ENCODE peak calls at places on chromosomes 5 and 9, in five cellular contexts. I, M, K, C and F are unnamed samples.

GRCh38 chr5:112491257-112491656 is 72.2 kb upstream of the EPB41L4A start:
- DNase-seq in I (no peak), M (no peak), K (no peak), C (no peak), F (no peak)

GRCh38 chr5:119168401-119168800 is 97.5 kb downstream of the DMXL1 start:
- DNase-seq in I (no peak), M (no peak), K (no peak), C (no peak), F (no peak)

GRCh38 chr5:81393783-81394718 is at the start of gene ACOT12:
- DNase-seq in I (peak), M (peak), K (no peak), C (no peak), F (no peak)

GRCh38 chr9:17802249-17802857 is 223.5 kb downstream of the SH3GL2 start:
- DNase-seq in I (no peak), M (no peak), K (peak), C (no peak), F (no peak)

GRCh38 chr5:31329722-31330121 is 136.2 kb downstream of the CDH6 start:
- DNase-seq in I (no peak), M (no peak), K (peak), C (no peak), F (no peak)

GRCh38 chr5:77518304-77518703 is 26.2 kb upstream of the WDR41 start:
- DNase-seq in I (no peak), M (no peak), K (no peak), C (no peak), F (no peak)

GRCh38 chr5:31844615-31845345 is 205.8 kb downstream of the PDZD2 start:
- DNase-seq in I (no peak), M (no peak), K (no peak), C (no peak), F (no peak)

GRCh38 chr5:128378636-128379035 is 159.4 kb downstream of the FBN2 start:
- DNase-seq in I (no peak), M (no peak), K (no peak), C (no peak), F (no peak)

GRCh38 chr5:132483661-132484385 is 6.8 kb downstream of the IRF1 start:
- DNase-seq in I (no peak), M (no peak), K (no peak), C (no peak), F (no peak)

GRCh38 chr9:21317956-21318923 is 13.1 kb upstream of the IFNA5 start:
- DNase-seq in I (peak), M (no peak), K (peak), C (no peak), F (no peak)

GRCh38 chr5:56183507-56183906 is 49.6 kb downstream of the ANKRD55 start:
- DNase-seq in I (no peak), M (no peak), K (peak), C (peak), F (no peak)

GRCh38 chr9:87556039-87556438 is 58.4 kb downstream of the DAPK1 start:
- DNase-seq in I (no peak), M (no peak), K (no peak), C (no peak), F (no peak)

GRCh38 chr9:123954921-123955320 is 25.0 kb upstream of the DENND1A start:
- DNase-seq in I (no peak), M (no peak), K (peak), C (no peak), F (no peak)

GRCh38 chr5:42419294-42419693 is 3.9 kb upstream of the GHR start:
- DNase-seq in I (no peak), M (no peak), K (no peak), C (no peak), F (no peak)

GRCh38 chr9:98848450-98849149 is 41.1 kb downstream of the GALNT12 start:
- DNase-seq in I (peak), M (peak), K (peak), C (peak), F (peak)

DNA sequence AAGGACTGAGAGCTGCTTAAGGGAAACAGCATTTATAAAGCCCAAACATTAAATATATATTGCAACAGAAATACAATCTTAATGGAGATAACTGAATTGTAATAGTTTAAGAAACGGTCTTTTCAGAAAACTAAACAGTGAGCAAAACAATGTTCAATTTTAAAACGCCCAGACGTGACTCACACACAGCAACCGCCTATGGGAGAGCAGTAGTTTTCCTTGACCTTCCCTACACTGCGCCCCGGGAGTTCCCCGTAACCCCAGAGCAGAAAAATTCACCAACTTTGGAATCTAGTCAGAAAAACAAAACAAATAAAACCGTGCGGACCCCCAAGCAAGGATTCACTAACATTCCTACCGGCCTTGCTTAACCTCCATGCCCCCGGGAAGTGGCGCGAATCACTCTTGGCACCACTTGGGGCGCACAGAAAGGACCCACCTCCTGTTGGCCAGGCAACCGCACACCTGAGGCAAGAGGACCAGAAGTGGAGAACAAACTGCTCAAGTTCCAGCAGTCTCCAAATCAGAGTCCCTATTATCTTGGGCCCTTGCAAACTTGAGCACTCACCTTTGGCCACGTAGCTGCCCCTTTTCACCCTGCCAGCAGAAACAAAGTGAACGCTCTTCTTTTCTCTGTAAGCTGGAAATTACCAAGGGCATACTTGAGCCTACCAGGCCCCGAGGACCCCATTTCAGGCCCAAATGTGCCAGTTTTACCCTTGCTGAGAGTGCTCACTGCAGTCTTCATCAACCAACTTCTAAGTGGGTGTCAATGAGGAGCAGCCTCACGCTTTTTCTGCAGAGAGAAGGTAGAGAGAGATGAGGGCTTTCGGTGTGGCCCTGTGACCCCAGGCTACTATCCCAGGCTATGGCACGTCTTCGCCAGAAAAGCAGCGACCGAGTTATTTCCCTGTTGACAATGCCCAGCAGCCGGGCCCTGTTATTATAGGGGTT is 189.7 kb downstream of the MEF2C start:
- DNase-seq in I (no peak), M (peak), K (peak), C (no peak), F (no peak)
- TF ChIP-seq CTCF in I (no peak), M (peak), K (peak), C (no peak), F (no peak)

GRCh38 chr5:146007270-146007669 is 70.9 kb downstream of the SH3RF2 start:
- DNase-seq in I (no peak), M (no peak), K (peak), C (no peak), F (no peak)
- TF ChIP-seq CTCF in I (no peak), M (peak), K (peak), C (no peak), F (no peak)

GRCh38 chr9:15484802-15485201 is 26.0 kb downstream of the PSIP1 start:
- DNase-seq in I (no peak), M (no peak), K (no peak), C (no peak), F (no peak)

GRCh38 chr9:15491950-15492349 is 18.8 kb downstream of the PSIP1 start:
- DNase-seq in I (no peak), M (no peak), K (no peak), C (no peak), F (no peak)

GRCh38 chr9:15482146-15482545 is 28.6 kb downstream of the PSIP1 start:
- DNase-seq in I (no peak), M (no peak), K (no peak), C (no peak), F (no peak)

GRCh38 chr9:15485836-15486678 is 24.7 kb downstream of the PSIP1 start:
- DNase-seq in I (no peak), M (no peak), K (peak), C (no peak), F (no peak)
- TF ChIP-seq CTCF in I (no peak), M (peak), K (peak), C (no peak), F (no peak)

GRCh38 chr5:163718256-163718655 is 212.8 kb downstream of the MAT2B start:
- DNase-seq in I (no peak), M (no peak), K (no peak), C (no peak), F (no peak)
- TF ChIP-seq CTCF in I (no peak), M (no peak), K (no peak), C (no peak), F (no peak)

GRCh38 chr9:129140397-129141065 is 29.3 kb downstream of the PTPA start:
- DNase-seq in I (peak), M (peak), K (peak), C (no peak), F (no peak)

GRCh38 chr9:129138476-129139232 is 27.4 kb downstream of the PTPA start:
- DNase-seq in I (peak), M (no peak), K (peak), C (no peak), F (no peak)

GRCh38 chr9:129138144-129138462 is 26.9 kb downstream of the PTPA start:
- DNase-seq in I (no peak), M (no peak), K (no peak), C (no peak), F (no peak)

GRCh38 chr9:129139993-129140396 is 28.8 kb downstream of the PTPA start:
- DNase-seq in I (peak), M (peak), K (peak), C (peak), F (peak)

GRCh38 chr9:129139233-129139992 is 28.2 kb downstream of the PTPA start:
- DNase-seq in I (peak), M (peak), K (peak), C (no peak), F (peak)
- TF ChIP-seq CTCF in I (peak), M (peak), K (peak), C (peak), F (peak)

GRCh38 chr9:129550199-129550839 is 70.6 kb downstream of the C9orf50 start:
- DNase-seq in I (peak), M (no peak), K (peak), C (no peak), F (peak)
- TF ChIP-seq CTCF in I (no peak), M (no peak), K (peak), C (no peak), F (no peak)

GRCh38 chr9:84669008-84669292 is 579 bp upstream of the NTRK2 start:
- DNase-seq in I (no peak), M (no peak), K (no peak), C (no peak), F (no peak)

GRCh38 chr9:84670106-84670800 is 724 bp downstream of the NTRK2 start:
- DNase-seq in I (peak), M (peak), K (no peak), C (no peak), F (no peak)

GRCh38 chr9:84668204-84669007 is 1.1 kb upstream of the NTRK2 start:
- DNase-seq in I (peak), M (peak), K (peak), C (no peak), F (no peak)

GRCh38 chr9:84669293-84670105 is at the start of gene NTRK2:
- DNase-seq in I (peak), M (peak), K (no peak), C (no peak), F (no peak)

GRCh38 chr9:84667571-84668203 is 1.8 kb upstream of the NTRK2 start:
- DNase-seq in I (peak), M (peak), K (no peak), C (no peak), F (no peak)
- TF ChIP-seq CTCF in I (peak), M (peak), K (peak), C (peak), F (no peak)

DNA sequence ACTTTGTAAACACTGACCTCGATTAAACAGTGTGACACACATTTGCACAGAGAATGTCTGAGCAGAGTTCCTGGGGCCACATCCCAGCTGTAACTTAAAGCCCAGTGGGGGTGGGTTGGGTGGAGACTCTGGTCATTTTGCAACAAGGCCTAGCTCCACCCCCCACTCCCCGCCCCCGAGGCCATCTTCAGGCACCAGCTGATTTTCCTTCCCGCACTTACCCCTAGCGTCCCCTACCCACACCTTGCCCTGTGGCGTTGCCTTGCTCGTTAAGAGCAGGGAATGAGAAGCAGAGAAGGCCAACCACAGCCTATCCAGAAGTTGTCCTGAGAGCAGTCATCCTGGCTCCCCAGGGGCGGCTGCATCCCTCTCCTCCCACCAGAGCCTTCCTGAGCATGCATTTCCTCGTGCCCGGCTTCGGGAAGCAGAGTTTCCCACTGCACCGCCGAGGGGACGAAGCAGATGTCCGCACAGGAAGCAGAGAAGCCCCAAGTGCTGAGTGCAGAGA is 101.7 kb upstream of the SARDH start:
- DNase-seq in I (no peak), M (peak), K (peak), C (no peak), F (no peak)
- TF ChIP-seq CTCF in I (no peak), M (no peak), K (no peak), C (no peak), F (no peak)

DNA sequence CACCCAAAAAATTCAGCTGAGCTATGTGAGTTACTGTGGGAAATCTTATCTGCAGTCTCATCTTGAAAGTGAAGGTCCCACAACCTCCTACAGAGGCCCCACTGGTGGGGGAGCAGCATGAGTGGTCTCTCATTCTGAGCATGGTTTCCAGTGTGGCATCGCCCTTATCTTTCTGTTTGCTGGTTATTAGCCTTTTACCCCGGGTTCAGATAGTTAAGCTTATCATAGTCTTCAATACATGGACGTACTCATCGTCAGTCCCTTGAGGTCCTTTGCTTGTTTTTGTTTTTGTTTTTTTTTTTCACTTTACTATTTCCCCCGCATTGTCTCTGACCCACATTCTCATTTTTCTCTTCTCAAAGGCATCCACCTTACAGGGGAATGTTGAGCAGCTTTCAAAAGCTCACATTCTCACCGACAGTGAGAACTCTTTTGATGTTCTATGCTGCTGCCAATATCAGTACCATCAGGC is 7.7 kb upstream of the HAVCR2 start:
- DNase-seq in I (no peak), M (no peak), K (no peak), C (no peak), F (no peak)
- TF ChIP-seq CTCF in I (no peak), M (no peak), K (no peak), C (no peak), F (no peak)